ENCODE peak calls at places on chromosomes 16 and 17, in six cellular contexts. One of them, this sample, is unnamed.
A peak's percentile ranks its signal among the peaks of the same experiment; 100 is the strongest.

GRCh38 chr17:80168371-80168770 is 1.5 kb upstream of the CARD14 start:
- DNase-seq in foreskin fibroblast: no peak
- DNase-seq in uterus: no peak
- DNase-seq in gastrocnemius medialis: no peak
- DNase-seq in fibroblast of pulmonary artery: peak; percentile 32
- DNase-seq in colonic mucosa: no peak
- DNase-seq in this sample: no peak

GRCh38 chr17:16486373-16487250 is 5.4 kb downstream of the LRRC75A start:
- DNase-seq in foreskin fibroblast: peak; percentile 70
- DNase-seq in uterus: peak; percentile 65
- DNase-seq in gastrocnemius medialis: peak; percentile 93
- DNase-seq in fibroblast of pulmonary artery: peak; percentile 62
- DNase-seq in colonic mucosa: peak; percentile 97
- DNase-seq in this sample: peak; percentile 40

GRCh38 chr16:82758406-82758805 is 131.6 kb downstream of the CDH13 start:
- DNase-seq in foreskin fibroblast: no peak
- DNase-seq in uterus: no peak
- DNase-seq in gastrocnemius medialis: no peak
- DNase-seq in fibroblast of pulmonary artery: no peak
- DNase-seq in colonic mucosa: no peak
- DNase-seq in this sample: no peak

GRCh38 chr17:46978489-46979022 is 497 bp downstream of the RPRML start:
- DNase-seq in foreskin fibroblast: peak; percentile 30
- DNase-seq in uterus: no peak
- DNase-seq in gastrocnemius medialis: no peak
- DNase-seq in fibroblast of pulmonary artery: no peak
- DNase-seq in colonic mucosa: no peak
- DNase-seq in this sample: no peak

GRCh38 chr16:57145046-57145963 is 40.5 kb downstream of the PSME3IP1 start:
- DNase-seq in foreskin fibroblast: no peak
- DNase-seq in uterus: no peak
- DNase-seq in gastrocnemius medialis: no peak
- DNase-seq in fibroblast of pulmonary artery: peak; percentile 58
- DNase-seq in colonic mucosa: no peak
- DNase-seq in this sample: no peak

GRCh38 chr16:4962716-4963115 is 4.6 kb downstream of the SEC14L5 start:
- DNase-seq in foreskin fibroblast: no peak
- DNase-seq in uterus: no peak
- DNase-seq in gastrocnemius medialis: no peak
- DNase-seq in fibroblast of pulmonary artery: no peak
- DNase-seq in colonic mucosa: no peak
- DNase-seq in this sample: no peak

GRCh38 chr17:44376124-44376523 is 12.5 kb upstream of the FAM171A2 start:
- DNase-seq in foreskin fibroblast: peak; percentile 61
- DNase-seq in uterus: peak; percentile 22
- DNase-seq in gastrocnemius medialis: no peak
- DNase-seq in fibroblast of pulmonary artery: peak; percentile 35
- DNase-seq in colonic mucosa: no peak
- DNase-seq in this sample: peak; percentile 18

GRCh38 chr17:4477286-4477791 is 21.3 kb upstream of the SPNS2 start:
- DNase-seq in foreskin fibroblast: no peak
- DNase-seq in uterus: no peak
- DNase-seq in gastrocnemius medialis: no peak
- DNase-seq in fibroblast of pulmonary artery: no peak
- DNase-seq in colonic mucosa: no peak
- DNase-seq in this sample: no peak

GRCh38 chr17:1673041-1673790 is 11.5 kb downstream of the PRPF8 start:
- DNase-seq in foreskin fibroblast: no peak
- DNase-seq in uterus: no peak
- DNase-seq in gastrocnemius medialis: peak; percentile 25
- DNase-seq in fibroblast of pulmonary artery: no peak
- DNase-seq in colonic mucosa: no peak
- DNase-seq in this sample: no peak

GRCh38 chr16:25126820-25127232 is 15.3 kb downstream of the LCMT1 start:
- DNase-seq in foreskin fibroblast: peak; percentile 85
- DNase-seq in uterus: no peak
- DNase-seq in gastrocnemius medialis: no peak
- DNase-seq in fibroblast of pulmonary artery: peak; percentile 84
- DNase-seq in colonic mucosa: peak; percentile 78
- DNase-seq in this sample: peak; percentile 78

GRCh38 chr17:40315678-40316570 is 6.9 kb downstream of the RARA start:
- DNase-seq in foreskin fibroblast: peak; percentile 29
- DNase-seq in uterus: peak; percentile 17
- DNase-seq in gastrocnemius medialis: peak; percentile 22
- DNase-seq in fibroblast of pulmonary artery: no peak
- DNase-seq in colonic mucosa: peak; percentile 38
- DNase-seq in this sample: no peak
- TF ChIP-seq CTCF in foreskin fibroblast: no peak
- TF ChIP-seq CTCF in uterus: no peak
- TF ChIP-seq CTCF in gastrocnemius medialis: no peak
- TF ChIP-seq CTCF in fibroblast of pulmonary artery: no peak
- TF ChIP-seq CTCF in colonic mucosa: no peak
- TF ChIP-seq CTCF in this sample: no peak

GRCh38 chr17:75406222-75406615 is 741 bp upstream of the GRB2 start:
- DNase-seq in foreskin fibroblast: peak; percentile 43
- DNase-seq in uterus: no peak
- DNase-seq in gastrocnemius medialis: no peak
- DNase-seq in fibroblast of pulmonary artery: no peak
- DNase-seq in colonic mucosa: peak; percentile 38
- DNase-seq in this sample: no peak
- H3K4me3 ChIP-seq in foreskin fibroblast: peak overlapping the region; percentile 99
- H3K4me3 ChIP-seq in uterus: peak overlapping the region; percentile 69
- H3K4me3 ChIP-seq in gastrocnemius medialis: peak overlapping the region; percentile 96
- H3K4me3 ChIP-seq in fibroblast of pulmonary artery: peak overlapping the region; percentile 94
- H3K4me3 ChIP-seq in colonic mucosa: peak overlapping the region; percentile 100
- H3K4me3 ChIP-seq in this sample: peak overlapping the region; percentile 63

DNA sequence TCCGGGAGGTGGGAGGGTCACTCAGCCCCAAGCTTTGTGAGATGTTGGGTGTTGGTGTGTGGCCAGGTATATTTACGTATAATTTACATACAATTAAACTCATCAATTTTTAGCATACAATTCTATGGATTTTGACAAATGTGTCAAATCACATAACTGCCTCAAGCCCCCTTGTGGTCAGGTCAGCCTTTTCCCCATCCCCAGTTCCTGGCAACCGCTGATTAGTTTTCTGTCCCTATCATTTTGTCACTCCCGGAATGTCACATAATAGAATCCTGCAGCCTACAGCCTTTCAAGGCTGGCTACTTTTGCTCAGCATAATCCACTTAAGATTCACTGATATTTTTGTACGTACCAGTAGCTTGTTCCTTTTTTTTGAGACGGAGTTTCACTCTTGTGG is 19.4 kb upstream of the RAI1 start:
- DNase-seq in foreskin fibroblast: no peak
- DNase-seq in uterus: no peak
- DNase-seq in gastrocnemius medialis: no peak
- DNase-seq in fibroblast of pulmonary artery: no peak
- DNase-seq in colonic mucosa: no peak
- DNase-seq in this sample: no peak
- TF ChIP-seq CTCF in foreskin fibroblast: no peak
- TF ChIP-seq CTCF in uterus: no peak
- TF ChIP-seq CTCF in gastrocnemius medialis: no peak
- TF ChIP-seq CTCF in fibroblast of pulmonary artery: peak; percentile 11
- TF ChIP-seq CTCF in colonic mucosa: no peak
- TF ChIP-seq CTCF in this sample: peak; percentile 45

GRCh38 chr17:73365934-73366623 is 54.3 kb upstream of the CDC42EP4 start:
- DNase-seq in foreskin fibroblast: peak; percentile 62
- DNase-seq in uterus: no peak
- DNase-seq in gastrocnemius medialis: peak; percentile 80
- DNase-seq in fibroblast of pulmonary artery: peak; percentile 20
- DNase-seq in colonic mucosa: no peak
- DNase-seq in this sample: no peak
- H3K4me3 ChIP-seq in foreskin fibroblast: no peak overlapping the region
- H3K4me3 ChIP-seq in uterus: no peak overlapping the region
- H3K4me3 ChIP-seq in gastrocnemius medialis: peak overlapping the region; percentile 15
- H3K4me3 ChIP-seq in fibroblast of pulmonary artery: no peak overlapping the region
- H3K4me3 ChIP-seq in colonic mucosa: no peak overlapping the region
- H3K4me3 ChIP-seq in this sample: no peak overlapping the region

GRCh38 chr17:50865060-50865867 is 890 bp downstream of the TOB1 start:
- DNase-seq in foreskin fibroblast: peak; percentile 68
- DNase-seq in uterus: peak; percentile 73
- DNase-seq in gastrocnemius medialis: peak; percentile 83
- DNase-seq in fibroblast of pulmonary artery: peak; percentile 44
- DNase-seq in colonic mucosa: peak; percentile 64
- DNase-seq in this sample: peak; percentile 12
- TF ChIP-seq CTCF in foreskin fibroblast: no peak
- TF ChIP-seq CTCF in uterus: no peak
- TF ChIP-seq CTCF in gastrocnemius medialis: no peak
- TF ChIP-seq CTCF in fibroblast of pulmonary artery: no peak
- TF ChIP-seq CTCF in colonic mucosa: no peak
- TF ChIP-seq CTCF in this sample: no peak

This sample was measured in brain microvascular endothelial cell.